ENCODE peak calls at places on chromosomes 2 and 18, in four cellular contexts. S is 8988T, T is endothelial cell, E is SK-N-MC. K is an unnamed sample.

GRCh38 chr2:219362524-219363164 is 25.1 kb downstream of the DNPEP start:
- DNase-seq in T (no peak), E (no peak), S (no peak), K (no peak)

GRCh38 chr2:62042944-62043343 is 137.5 kb downstream of the COMMD1 start:
- DNase-seq in T (no peak), E (no peak), S (no peak), K (no peak)

GRCh38 chr2:141570474-141571131 is 560.2 kb downstream of the LRP1B start:
- DNase-seq in T (no peak), S (no peak), E (no peak), K (no peak)

GRCh38 chr2:126902859-126903258 is 4.2 kb downstream of the TEX51 start:
- DNase-seq in S (no peak), E (no peak), T (no peak), K (no peak)

GRCh38 chr2:190466819-190467444 is 58.8 kb downstream of the MFSD6 start:
- DNase-seq in T (no peak), E (no peak), S (no peak), K (peak; percentile 65)

GRCh38 chr2:101887328-101887727 is 104.4 kb upstream of the IL1R2 start:
- DNase-seq in S (no peak), T (no peak), E (no peak), K (no peak)

GRCh38 chr18:37385846-37386435 is 179.7 kb downstream of the CELF4 start:
- DNase-seq in E (no peak), S (no peak), T (no peak), K (peak; percentile 48)

GRCh38 chr2:28341208-28341891 is 51.3 kb upstream of the FOSL2 start:
- DNase-seq in E (no peak), T (no peak), S (no peak), K (no peak)

GRCh38 chr2:152335016-152335850 is at the start of gene FMNL2:
- DNase-seq in S (peak; percentile 87), T (peak; percentile 90), E (no peak), K (peak; percentile 97)

GRCh38 chr2:76731157-76731556 is 791.0 kb downstream of the LRRTM4 start:
- DNase-seq in E (no peak), S (no peak), T (no peak), K (no peak)

GRCh38 chr2:60556441-60556997 is 3.1 kb upstream of the BCL11A start:
- DNase-seq in S (no peak), T (no peak), E (no peak), K (no peak)

GRCh38 chr18:52764271-52764670 is 424.3 kb downstream of the DCC start:
- DNase-seq in T (no peak), S (no peak), E (peak; percentile 34), K (peak; percentile 69)

GRCh38 chr2:204950695-204951094 is 405.4 kb downstream of the PARD3B start:
- DNase-seq in S (no peak), T (no peak), E (no peak), K (no peak)

GRCh38 chr2:96769816-96770215 is 9.1 kb downstream of the CNNM4 start:
- DNase-seq in E (no peak), S (no peak), T (no peak), K (no peak)

GRCh38 chr2:190859347-190860297 is 21.0 kb upstream of the GLS start:
- DNase-seq in E (no peak), S (no peak), T (no peak), K (no peak)

GRCh38 chr2:3453196-3453845 is 66.0 kb downstream of the ADI1 start:
- DNase-seq in T (no peak), E (no peak), S (no peak), K (no peak)

GRCh38 chr2:8590940-8591339 is 90.9 kb upstream of the ID2 start:
- DNase-seq in S (no peak), T (no peak), E (no peak), K (peak; percentile 56)

GRCh38 chr18:26488417-26489009 is 59.8 kb downstream of the KCTD1 start:
- DNase-seq in E (no peak), S (no peak), T (no peak), K (no peak)

GRCh38 chr2:33129261-33129660 is 182.5 kb downstream of the LTBP1 start:
- DNase-seq in E (no peak), T (no peak), S (no peak), K (no peak)

GRCh38 chr2:102826904-102827303 is 65.1 kb downstream of the TMEM182 start:
- DNase-seq in S (no peak), T (no peak), E (no peak), K (peak; percentile 92)

GRCh38 chr2:43818761-43819160 is 19.9 kb downstream of the ABCG5 start:
- DNase-seq in E (no peak), S (no peak), T (no peak), K (no peak)

GRCh38 chr18:2715990-2716389 is 60.5 kb downstream of the SMCHD1 start:
- DNase-seq in E (no peak), T (no peak), S (no peak), K (no peak)

K was measured in left kidney.